ENCODE peak calls at places on chromosome 5, in seven cellular contexts. One of them, this sample, is unnamed.

GRCh38 chr5:4584982-4585381 is 555.1 kb upstream of the ADAMTS16 start:
- DNase-seq in cardiac fibroblast: peak
- DNase-seq in DND-41: no peak
- DNase-seq in AG04450: no peak
- DNase-seq in left lung: peak
- DNase-seq in uterus: no peak
- DNase-seq in esophagus squamous epithelium: no peak
- DNase-seq in this sample: no peak

GRCh38 chr5:50727149-50727496 is 60.7 kb downstream of the PARP8 start:
- DNase-seq in cardiac fibroblast: peak
- DNase-seq in DND-41: no peak
- DNase-seq in AG04450: no peak
- DNase-seq in left lung: no peak
- DNase-seq in uterus: no peak
- DNase-seq in esophagus squamous epithelium: no peak
- DNase-seq in this sample: no peak

GRCh38 chr5:80346055-80346454 is 26.3 kb downstream of the SPZ1 start:
- DNase-seq in cardiac fibroblast: peak
- DNase-seq in DND-41: peak
- DNase-seq in AG04450: no peak
- DNase-seq in left lung: no peak
- DNase-seq in uterus: no peak
- DNase-seq in esophagus squamous epithelium: no peak
- DNase-seq in this sample: peak

GRCh38 chr5:28666075-28666474 is 1627.7 kb upstream of the CDH9 start:
- DNase-seq in cardiac fibroblast: no peak
- DNase-seq in DND-41: no peak
- DNase-seq in AG04450: no peak
- DNase-seq in left lung: no peak
- DNase-seq in uterus: no peak
- DNase-seq in esophagus squamous epithelium: no peak
- DNase-seq in this sample: no peak

GRCh38 chr5:55220433-55221185 is 6.5 kb downstream of the MCIDAS start:
- DNase-seq in cardiac fibroblast: no peak
- DNase-seq in DND-41: no peak
- DNase-seq in AG04450: no peak
- DNase-seq in left lung: no peak
- DNase-seq in uterus: no peak
- DNase-seq in esophagus squamous epithelium: no peak
- DNase-seq in this sample: no peak

GRCh38 chr5:150000990-150001659 is 586 bp downstream of the HMGXB3 start:
- DNase-seq in cardiac fibroblast: peak
- DNase-seq in DND-41: peak
- DNase-seq in AG04450: no peak
- DNase-seq in left lung: peak
- DNase-seq in uterus: no peak
- DNase-seq in esophagus squamous epithelium: no peak
- DNase-seq in this sample: peak

GRCh38 chr5:177132504-177133118 is 962 bp upstream of the NSD1 start:
- DNase-seq in cardiac fibroblast: no peak
- DNase-seq in DND-41: no peak
- DNase-seq in AG04450: no peak
- DNase-seq in left lung: peak
- DNase-seq in uterus: no peak
- DNase-seq in esophagus squamous epithelium: no peak
- DNase-seq in this sample: no peak

GRCh38 chr5:78811121-78811832 is 162.7 kb upstream of the LHFPL2 start:
- DNase-seq in cardiac fibroblast: no peak
- DNase-seq in DND-41: no peak
- DNase-seq in AG04450: no peak
- DNase-seq in left lung: no peak
- DNase-seq in uterus: no peak
- DNase-seq in esophagus squamous epithelium: no peak
- DNase-seq in this sample: no peak

GRCh38 chr5:53942724-53943123 is 367.6 kb downstream of the ARL15 start:
- DNase-seq in cardiac fibroblast: peak
- DNase-seq in DND-41: no peak
- DNase-seq in AG04450: peak
- DNase-seq in left lung: no peak
- DNase-seq in uterus: peak
- DNase-seq in esophagus squamous epithelium: no peak
- DNase-seq in this sample: no peak

GRCh38 chr5:181223729-181224389 is 778 bp downstream of the TRIM41 start:
- DNase-seq in cardiac fibroblast: peak
- DNase-seq in DND-41: no peak
- DNase-seq in AG04450: no peak
- DNase-seq in left lung: peak
- DNase-seq in uterus: no peak
- DNase-seq in esophagus squamous epithelium: no peak
- DNase-seq in this sample: peak

GRCh38 chr5:74390822-74391221 is 249.7 kb downstream of the ENC1 start:
- DNase-seq in cardiac fibroblast: no peak
- DNase-seq in DND-41: no peak
- DNase-seq in AG04450: no peak
- DNase-seq in left lung: no peak
- DNase-seq in uterus: no peak
- DNase-seq in esophagus squamous epithelium: no peak
- DNase-seq in this sample: no peak

GRCh38 chr5:180329138-180329435 is 24.0 kb downstream of the GFPT2 start:
- DNase-seq in cardiac fibroblast: no peak
- DNase-seq in DND-41: no peak
- DNase-seq in AG04450: no peak
- DNase-seq in left lung: no peak
- DNase-seq in uterus: no peak
- DNase-seq in esophagus squamous epithelium: no peak
- DNase-seq in this sample: no peak

GRCh38 chr5:132323202-132323601 is 29.0 kb downstream of the SLC22A4 start:
- DNase-seq in cardiac fibroblast: no peak
- DNase-seq in DND-41: no peak
- DNase-seq in AG04450: no peak
- DNase-seq in left lung: no peak
- DNase-seq in uterus: no peak
- DNase-seq in esophagus squamous epithelium: no peak
- DNase-seq in this sample: no peak

GRCh38 chr5:24365406-24365805 is 279.4 kb downstream of the CDH10 start:
- DNase-seq in cardiac fibroblast: no peak
- DNase-seq in DND-41: no peak
- DNase-seq in AG04450: no peak
- DNase-seq in left lung: no peak
- DNase-seq in uterus: no peak
- DNase-seq in esophagus squamous epithelium: no peak
- DNase-seq in this sample: no peak

GRCh38 chr5:119355636-119356383 is at the start of gene TNFAIP8:
- DNase-seq in cardiac fibroblast: peak
- DNase-seq in DND-41: no peak
- DNase-seq in AG04450: no peak
- DNase-seq in left lung: peak
- DNase-seq in uterus: peak
- DNase-seq in esophagus squamous epithelium: peak
- DNase-seq in this sample: peak

GRCh38 chr5:119356384-119357188 is 767 bp downstream of the TNFAIP8 start:
- DNase-seq in cardiac fibroblast: peak
- DNase-seq in DND-41: no peak
- DNase-seq in AG04450: no peak
- DNase-seq in left lung: no peak
- DNase-seq in uterus: no peak
- DNase-seq in esophagus squamous epithelium: no peak
- DNase-seq in this sample: peak

GRCh38 chr5:119357815-119358559 is 2.2 kb downstream of the TNFAIP8 start:
- DNase-seq in cardiac fibroblast: no peak
- DNase-seq in DND-41: no peak
- DNase-seq in AG04450: no peak
- DNase-seq in left lung: no peak
- DNase-seq in uterus: no peak
- DNase-seq in esophagus squamous epithelium: no peak
- DNase-seq in this sample: no peak

GRCh38 chr5:119358901-119359603 is 3.2 kb downstream of the TNFAIP8 start:
- DNase-seq in cardiac fibroblast: no peak
- DNase-seq in DND-41: no peak
- DNase-seq in AG04450: no peak
- DNase-seq in left lung: no peak
- DNase-seq in uterus: no peak
- DNase-seq in esophagus squamous epithelium: no peak
- DNase-seq in this sample: no peak

GRCh38 chr5:119357309-119357708 is 1.5 kb downstream of the TNFAIP8 start:
- DNase-seq in cardiac fibroblast: no peak
- DNase-seq in DND-41: no peak
- DNase-seq in AG04450: no peak
- DNase-seq in left lung: no peak
- DNase-seq in uterus: no peak
- DNase-seq in esophagus squamous epithelium: no peak
- DNase-seq in this sample: no peak
- H3K4me3 ChIP-seq in cardiac fibroblast: no peak
- H3K4me3 ChIP-seq in DND-41: no peak
- H3K4me3 ChIP-seq in AG04450: peak
- H3K4me3 ChIP-seq in left lung: peak
- H3K4me3 ChIP-seq in uterus: no peak
- H3K4me3 ChIP-seq in esophagus squamous epithelium: peak
- H3K4me3 ChIP-seq in this sample: peak

DNA sequence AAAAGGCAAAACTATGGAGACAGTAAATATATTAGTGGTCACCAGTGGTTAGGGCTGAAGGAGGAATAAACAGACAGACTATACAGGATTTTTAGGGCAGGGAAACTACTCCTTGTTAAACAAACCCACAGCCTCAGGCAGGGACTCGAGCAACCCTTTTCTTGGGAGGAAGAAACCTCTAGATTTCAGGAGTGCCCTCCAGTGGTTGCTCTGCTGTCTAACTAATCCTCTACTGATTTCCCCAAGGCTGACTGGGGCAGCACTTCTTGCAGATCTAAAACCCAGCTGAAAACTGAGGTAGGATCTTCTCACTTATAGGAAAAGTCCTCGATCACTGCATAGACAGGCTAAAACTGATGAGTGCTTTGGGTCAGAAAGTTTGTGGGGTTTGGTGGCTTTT is 176.8 kb downstream of the ISOC1 start:
- DNase-seq in cardiac fibroblast: peak
- DNase-seq in DND-41: no peak
- DNase-seq in AG04450: no peak
- DNase-seq in left lung: no peak
- DNase-seq in uterus: no peak
- DNase-seq in esophagus squamous epithelium: no peak
- DNase-seq in this sample: peak
- TF ChIP-seq CTCF in cardiac fibroblast: peak
- TF ChIP-seq CTCF in DND-41: no peak
- TF ChIP-seq CTCF in AG04450: no peak
- TF ChIP-seq CTCF in left lung: no peak
- TF ChIP-seq CTCF in uterus: no peak
- TF ChIP-seq CTCF in esophagus squamous epithelium: peak
- TF ChIP-seq CTCF in this sample: peak

DNA sequence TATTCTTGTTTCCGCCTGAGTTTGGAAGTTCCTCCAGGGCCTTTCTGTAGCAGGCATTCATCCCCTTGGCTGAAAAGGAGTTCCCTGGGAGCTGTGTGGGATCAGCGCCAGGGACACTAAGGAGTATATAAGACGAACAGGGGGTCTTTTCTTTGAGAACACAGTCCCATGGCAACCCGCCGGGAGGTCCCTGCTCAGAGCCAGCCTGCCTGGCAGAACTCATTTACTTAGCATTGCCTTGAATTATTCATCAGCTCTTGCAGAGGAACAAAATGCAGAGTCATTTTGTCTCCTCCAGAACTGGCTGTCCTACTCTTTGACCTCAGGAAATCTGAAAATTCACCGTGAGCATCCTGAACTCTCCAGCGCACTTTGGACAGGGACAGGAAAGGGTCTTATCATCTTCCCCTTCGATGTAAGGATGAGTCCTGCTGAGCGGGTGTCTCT is 120.4 kb upstream of the OSMR start:
- DNase-seq in cardiac fibroblast: no peak
- DNase-seq in DND-41: no peak
- DNase-seq in AG04450: no peak
- DNase-seq in left lung: no peak
- DNase-seq in uterus: no peak
- DNase-seq in esophagus squamous epithelium: no peak
- DNase-seq in this sample: no peak
- H3K4me3 ChIP-seq in cardiac fibroblast: no peak
- H3K4me3 ChIP-seq in DND-41: no peak
- H3K4me3 ChIP-seq in AG04450: no peak
- H3K4me3 ChIP-seq in left lung: no peak
- H3K4me3 ChIP-seq in uterus: no peak
- H3K4me3 ChIP-seq in esophagus squamous epithelium: no peak
- H3K4me3 ChIP-seq in this sample: no peak

GRCh38 chr5:137223324-137224295 is 275.5 kb downstream of the SPOCK1 start:
- DNase-seq in cardiac fibroblast: no peak
- DNase-seq in DND-41: no peak
- DNase-seq in AG04450: no peak
- DNase-seq in left lung: no peak
- DNase-seq in uterus: no peak
- DNase-seq in esophagus squamous epithelium: no peak
- DNase-seq in this sample: no peak
- TF ChIP-seq CTCF in cardiac fibroblast: no peak
- TF ChIP-seq CTCF in DND-41: no peak
- TF ChIP-seq CTCF in AG04450: no peak
- TF ChIP-seq CTCF in left lung: no peak
- TF ChIP-seq CTCF in uterus: no peak
- TF ChIP-seq CTCF in esophagus squamous epithelium: no peak
- TF ChIP-seq CTCF in this sample: no peak

GRCh38 chr5:153491408-153491807 is 938 bp downstream of the GRIA1 start:
- DNase-seq in cardiac fibroblast: no peak
- DNase-seq in DND-41: no peak
- DNase-seq in AG04450: no peak
- DNase-seq in left lung: no peak
- DNase-seq in uterus: no peak
- DNase-seq in esophagus squamous epithelium: no peak
- DNase-seq in this sample: no peak

GRCh38 chr5:153490124-153491085 is at the start of gene GRIA1:
- DNase-seq in cardiac fibroblast: no peak
- DNase-seq in DND-41: no peak
- DNase-seq in AG04450: no peak
- DNase-seq in left lung: no peak
- DNase-seq in uterus: no peak
- DNase-seq in esophagus squamous epithelium: no peak
- DNase-seq in this sample: no peak

GRCh38 chr5:153489611-153490010 is 859 bp upstream of the GRIA1 start:
- DNase-seq in cardiac fibroblast: peak
- DNase-seq in DND-41: no peak
- DNase-seq in AG04450: no peak
- DNase-seq in left lung: no peak
- DNase-seq in uterus: no peak
- DNase-seq in esophagus squamous epithelium: no peak
- DNase-seq in this sample: no peak
- H3K4me3 ChIP-seq in cardiac fibroblast: no peak
- H3K4me3 ChIP-seq in DND-41: no peak
- H3K4me3 ChIP-seq in AG04450: no peak
- H3K4me3 ChIP-seq in left lung: no peak
- H3K4me3 ChIP-seq in uterus: no peak
- H3K4me3 ChIP-seq in esophagus squamous epithelium: no peak
- H3K4me3 ChIP-seq in this sample: no peak

This sample was measured in GM12865.